ENCODE peak calls at places on chromosomes 13 and 19, in nine cellular contexts. G, T, Q, J, A, D, V, I and O are unnamed samples.

GRCh38 chr19:10189631-10190425 is 4.9 kb downstream of the DNMT1 start:
- DNase-seq in A (peak; percentile 15), G (no peak), V (no peak), Q (no peak), I (no peak), D (no peak), T (no peak), J (no peak), O (peak; percentile 41)

GRCh38 chr19:50753879-50754278 is 16.4 kb upstream of the GPR32 start:
- DNase-seq in A (no peak), I (no peak), J (no peak), D (no peak), Q (no peak), V (no peak), G (no peak), T (no peak), O (no peak)

GRCh38 chr13:98896083-98896867 is 81.6 kb downstream of the DOCK9 start:
- DNase-seq in V (no peak), Q (no peak), T (no peak), J (no peak), A (no peak), I (no peak), D (no peak), G (no peak), O (no peak)

GRCh38 chr19:11767633-11768133 is 883 bp downstream of the ZNF441 start:
- DNase-seq in V (peak; percentile 53), A (peak; percentile 32), I (peak; percentile 50), J (no peak), D (peak; percentile 19), T (peak; percentile 50), Q (peak; percentile 39), G (peak; percentile 40), O (peak; percentile 33)

GRCh38 chr19:11577451-11578341 is at the start of gene ACP5:
- DNase-seq in Q (no peak), G (no peak), D (no peak), I (peak; percentile 53), A (no peak), J (no peak), V (peak; percentile 26), T (no peak), O (peak; percentile 34)

GRCh38 chr19:954672-955494 is 29.0 kb downstream of the ARID3A start:
- DNase-seq in V (no peak), Q (peak; percentile 24), T (no peak), I (no peak), J (no peak), G (no peak), A (no peak), D (no peak), O (no peak)

GRCh38 chr19:32322541-32322940 is 22.9 kb upstream of the ZNF507 start:
- DNase-seq in I (no peak), V (no peak), A (no peak), Q (no peak), G (no peak), D (no peak), T (no peak), J (no peak), O (no peak)

GRCh38 chr13:31947105-31947504 is 84.5 kb upstream of the FRY start:
- DNase-seq in D (no peak), V (no peak), T (no peak), G (no peak), J (no peak), Q (no peak), A (no peak), I (no peak), O (no peak)

GRCh38 chr19:18660051-18660910 is 23.2 kb upstream of the CRTC1 start:
- DNase-seq in A (peak; percentile 82), T (no peak), V (no peak), G (peak; percentile 67), Q (peak; percentile 25), J (no peak), D (peak; percentile 49), I (no peak), O (peak; percentile 81)

GRCh38 chr19:55638864-55639359 is 1.9 kb upstream of the ZNF580 start:
- DNase-seq in A (peak; percentile 28), Q (peak; percentile 49), G (peak; percentile 38), V (peak; percentile 88), I (no peak), D (no peak), T (peak; percentile 38), J (no peak), O (peak; percentile 57)

GRCh38 chr19:48842744-48843162 is 6.5 kb upstream of the HSD17B14 start:
- DNase-seq in Q (peak; percentile 63), J (no peak), A (peak; percentile 19), T (peak; percentile 65), D (peak; percentile 83), I (peak; percentile 57), V (peak; percentile 76), G (peak; percentile 68), O (peak; percentile 61)

GRCh38 chr13:27280009-27280646 is 9.5 kb downstream of the RASL11A start:
- DNase-seq in Q (peak; percentile 55), J (no peak), I (no peak), T (no peak), A (no peak), V (no peak), G (no peak), D (no peak), O (no peak)

GRCh38 chr19:343941-344624 is 513 bp downstream of the MIER2 start:
- DNase-seq in A (peak; percentile 14), T (peak; percentile 53), V (peak; percentile 37), Q (peak; percentile 21), D (no peak), G (peak; percentile 31), J (no peak), I (no peak), O (no peak)

GRCh38 chr13:40371531-40372125 is 294.8 kb downstream of the FOXO1 start:
- DNase-seq in G (no peak), I (no peak), V (no peak), Q (no peak), D (no peak), J (no peak), A (no peak), T (no peak), O (no peak)

GRCh38 chr19:29880498-29881081 is 61.4 kb upstream of the URI1 start:
- DNase-seq in A (no peak), Q (no peak), J (no peak), V (no peak), T (no peak), I (no peak), D (no peak), G (no peak), O (no peak)

DNA sequence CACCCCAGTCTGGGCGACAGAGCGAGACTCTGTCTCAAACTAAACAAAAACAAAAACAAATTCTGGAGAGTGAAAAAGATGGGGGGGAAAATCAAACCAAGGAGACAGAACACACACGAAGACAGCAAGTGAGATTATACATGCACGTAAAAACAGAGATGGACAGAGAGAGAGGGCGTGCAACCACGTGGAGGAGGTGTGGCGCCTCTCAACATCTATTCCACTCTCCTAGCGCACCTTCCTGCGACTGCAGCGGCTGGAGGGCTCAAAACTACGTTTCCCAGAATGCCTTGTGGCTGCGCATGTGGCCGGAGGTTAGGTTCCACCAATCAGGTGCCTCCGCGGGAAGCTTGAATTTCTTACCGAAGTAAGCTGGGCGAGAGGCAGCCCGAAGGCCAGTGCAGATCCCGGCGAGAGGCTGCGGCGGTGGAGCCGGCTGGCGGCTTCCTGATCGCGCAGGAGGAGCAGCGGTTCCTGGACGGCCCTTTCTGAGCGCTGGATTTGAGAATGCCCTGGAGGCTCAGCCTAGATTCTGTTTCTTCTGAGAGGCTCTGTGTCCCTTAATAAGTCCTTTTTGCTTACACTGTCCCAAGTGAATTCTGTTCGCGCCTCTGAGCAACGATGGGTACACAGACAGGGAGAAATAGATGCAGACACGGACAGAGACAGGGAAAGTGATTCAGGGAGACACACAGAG is 13.1 kb upstream of the NANOS2 start:
- DNase-seq in Q (peak; percentile 90), G (peak; percentile 92), I (peak; percentile 90), A (peak; percentile 84), V (peak; percentile 98), D (peak; percentile 92), T (peak; percentile 95), J (peak; percentile 60), O (peak; percentile 80)
- TF ChIP-seq CTCF in Q (no peak), G (no peak), I (no peak), A (no peak), V (peak; percentile 44), D (no peak), T (no peak), J (no peak), O (no peak)

GRCh38 chr13:21637296-21637695 is 33.3 kb upstream of the MICU2 start:
- DNase-seq in I (no peak), A (peak; percentile 77), D (no peak), T (no peak), G (peak; percentile 13), V (no peak), J (no peak), Q (peak; percentile 49), O (peak; percentile 56)
- H3K4me3 ChIP-seq in I (no peak overlapping the region), A (no peak overlapping the region), D (no peak overlapping the region), T (no peak overlapping the region), G (no peak overlapping the region), V (no peak overlapping the region), J (no peak overlapping the region), Q (no peak overlapping the region), O (no peak overlapping the region)

GRCh38 chr19:52189745-52190678 is at the start of gene PPP2R1A:
- DNase-seq in D (peak; percentile 99), T (peak; percentile 100), I (peak; percentile 99), V (peak; percentile 100), G (peak; percentile 100), Q (peak; percentile 100), J (peak; percentile 100), A (peak; percentile 100), O (peak; percentile 100)
- TF ChIP-seq CTCF in D (no peak), T (no peak), I (peak; percentile 11), V (no peak), G (no peak), Q (no peak), J (no peak), A (no peak), O (no peak)

GRCh38 chr19:45485301-45486077 is 11.4 kb downstream of the RTN2 start:
- DNase-seq in I (peak; percentile 98), A (peak; percentile 87), V (peak; percentile 99), G (peak; percentile 96), Q (peak; percentile 97), J (peak; percentile 89), D (peak; percentile 99), T (peak; percentile 98), O (peak; percentile 92)

GRCh38 chr19:45489216-45489855 is 7.5 kb downstream of the RTN2 start:
- DNase-seq in G (no peak), I (no peak), V (no peak), D (no peak), J (no peak), A (no peak), T (no peak), Q (no peak), O (no peak)

GRCh38 chr19:45492137-45492626 is 4.7 kb downstream of the RTN2 start:
- DNase-seq in I (no peak), J (no peak), G (no peak), T (no peak), Q (no peak), V (no peak), A (no peak), D (no peak), O (no peak)

GRCh38 chr19:45492627-45493470 is 4.0 kb downstream of the RTN2 start:
- DNase-seq in I (no peak), Q (peak; percentile 82), V (peak; percentile 79), D (no peak), G (peak; percentile 89), T (peak; percentile 90), A (peak; percentile 67), J (no peak), O (peak; percentile 67)

DNA sequence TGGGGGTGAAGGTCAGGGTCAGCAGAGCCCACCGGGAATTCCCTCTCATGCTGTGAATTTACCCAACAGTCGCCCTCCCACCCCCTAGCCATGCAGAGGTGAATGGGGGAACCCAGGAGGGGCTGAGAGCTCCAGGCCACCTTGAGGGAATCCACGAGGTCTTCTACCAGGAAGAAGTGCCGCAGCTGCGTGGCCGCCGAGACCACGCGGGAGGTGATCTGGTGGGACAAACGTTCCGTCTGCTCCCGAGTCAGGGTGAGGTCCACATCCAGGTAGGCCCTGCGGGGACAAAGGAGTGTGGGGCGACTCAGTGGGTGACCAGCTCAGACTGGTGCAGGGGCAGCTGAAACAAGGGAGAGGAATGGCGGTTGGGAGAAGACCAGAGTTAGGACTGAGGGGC is 8.1 kb downstream of the RTN2 start:
- DNase-seq in I (no peak), A (no peak), V (no peak), T (no peak), D (no peak), G (no peak), J (no peak), Q (no peak), O (no peak)
- H3K4me3 ChIP-seq in I (no peak overlapping the region), A (no peak overlapping the region), V (no peak overlapping the region), T (no peak overlapping the region), D (no peak overlapping the region), G (no peak overlapping the region), J (no peak overlapping the region), Q (no peak overlapping the region), O (no peak overlapping the region)